ENCODE peak calls at places on chromosomes 12 and 14, in seven cellular contexts. One of them, this sample, is unnamed.

GRCh38 chr12:49190317-49190716 is 1.4 kb upstream of the TUBA1A start:
- DNase-seq in T1000: no peak
- DNase-seq in pons: peak; percentile 65
- DNase-seq in activated effector memory CD4-positive, alpha-beta T cell treated with anti-CD3 and anti-CD28 coated beads, Interleukin-2, amount 50 U/mL, for 16 hours: no peak
- DNase-seq in NCI-H345: peak; percentile 1
- DNase-seq in ovary: peak; percentile 12
- DNase-seq in ureter: no peak
- DNase-seq in this sample: no peak

GRCh38 chr14:64213079-64213478 is 81.1 kb downstream of the ESR2 start:
- DNase-seq in pons: no peak
- DNase-seq in NCI-H345: no peak
- DNase-seq in T1000: no peak
- DNase-seq in activated effector memory CD4-positive, alpha-beta T cell treated with anti-CD3 and anti-CD28 coated beads, Interleukin-2, amount 50 U/mL, for 16 hours: no peak
- DNase-seq in ovary: no peak
- DNase-seq in ureter: no peak
- DNase-seq in this sample: no peak

GRCh38 chr12:6708968-6709394 is 8.4 kb upstream of the PIANP start:
- DNase-seq in ovary: no peak
- DNase-seq in T1000: peak; percentile 58
- DNase-seq in ureter: no peak
- DNase-seq in activated effector memory CD4-positive, alpha-beta T cell treated with anti-CD3 and anti-CD28 coated beads, Interleukin-2, amount 50 U/mL, for 16 hours: no peak
- DNase-seq in pons: no peak
- DNase-seq in NCI-H345: no peak
- DNase-seq in this sample: peak; percentile 41

GRCh38 chr14:77867476-77867875 is 67.6 kb downstream of the ADCK1 start:
- DNase-seq in ureter: no peak
- DNase-seq in activated effector memory CD4-positive, alpha-beta T cell treated with anti-CD3 and anti-CD28 coated beads, Interleukin-2, amount 50 U/mL, for 16 hours: no peak
- DNase-seq in pons: no peak
- DNase-seq in NCI-H345: no peak
- DNase-seq in T1000: no peak
- DNase-seq in ovary: no peak
- DNase-seq in this sample: no peak

GRCh38 chr12:32681272-32681671 is 2.2 kb downstream of the DNM1L start:
- DNase-seq in NCI-H345: no peak
- DNase-seq in T1000: no peak
- DNase-seq in pons: no peak
- DNase-seq in ureter: no peak
- DNase-seq in activated effector memory CD4-positive, alpha-beta T cell treated with anti-CD3 and anti-CD28 coated beads, Interleukin-2, amount 50 U/mL, for 16 hours: no peak
- DNase-seq in ovary: no peak
- DNase-seq in this sample: no peak

GRCh38 chr14:35399083-35399807 is 5.3 kb downstream of the NFKBIA start:
- DNase-seq in NCI-H345: no peak
- DNase-seq in activated effector memory CD4-positive, alpha-beta T cell treated with anti-CD3 and anti-CD28 coated beads, Interleukin-2, amount 50 U/mL, for 16 hours: no peak
- DNase-seq in T1000: no peak
- DNase-seq in ovary: no peak
- DNase-seq in pons: no peak
- DNase-seq in ureter: no peak
- DNase-seq in this sample: no peak

GRCh38 chr12:113395119-113395518 is 8.6 kb downstream of the SDS start:
- DNase-seq in T1000: no peak
- DNase-seq in NCI-H345: no peak
- DNase-seq in ureter: no peak
- DNase-seq in activated effector memory CD4-positive, alpha-beta T cell treated with anti-CD3 and anti-CD28 coated beads, Interleukin-2, amount 50 U/mL, for 16 hours: no peak
- DNase-seq in pons: no peak
- DNase-seq in ovary: no peak
- DNase-seq in this sample: no peak

GRCh38 chr12:22858849-22859569 is 234.0 kb downstream of the ETNK1 start:
- DNase-seq in activated effector memory CD4-positive, alpha-beta T cell treated with anti-CD3 and anti-CD28 coated beads, Interleukin-2, amount 50 U/mL, for 16 hours: no peak
- DNase-seq in T1000: no peak
- DNase-seq in pons: no peak
- DNase-seq in ovary: no peak
- DNase-seq in ureter: no peak
- DNase-seq in NCI-H345: no peak
- DNase-seq in this sample: no peak

GRCh38 chr12:25322918-25323773 is 72.4 kb upstream of the KRAS start:
- DNase-seq in NCI-H345: no peak
- DNase-seq in T1000: no peak
- DNase-seq in pons: no peak
- DNase-seq in activated effector memory CD4-positive, alpha-beta T cell treated with anti-CD3 and anti-CD28 coated beads, Interleukin-2, amount 50 U/mL, for 16 hours: no peak
- DNase-seq in ureter: no peak
- DNase-seq in ovary: no peak
- DNase-seq in this sample: no peak

GRCh38 chr12:122205590-122205925 is 2.0 kb downstream of the B3GNT4 start:
- DNase-seq in ovary: no peak
- DNase-seq in ureter: no peak
- DNase-seq in NCI-H345: no peak
- DNase-seq in activated effector memory CD4-positive, alpha-beta T cell treated with anti-CD3 and anti-CD28 coated beads, Interleukin-2, amount 50 U/mL, for 16 hours: peak; percentile 48
- DNase-seq in pons: no peak
- DNase-seq in T1000: no peak
- DNase-seq in this sample: no peak

GRCh38 chr12:124901003-124901402 is 13.4 kb downstream of the UBC start:
- DNase-seq in pons: no peak
- DNase-seq in activated effector memory CD4-positive, alpha-beta T cell treated with anti-CD3 and anti-CD28 coated beads, Interleukin-2, amount 50 U/mL, for 16 hours: no peak
- DNase-seq in T1000: no peak
- DNase-seq in NCI-H345: no peak
- DNase-seq in ovary: no peak
- DNase-seq in ureter: no peak
- DNase-seq in this sample: no peak

GRCh38 chr12:47408171-47408871 is 297.5 kb downstream of the RPAP3 start:
- DNase-seq in NCI-H345: no peak
- DNase-seq in T1000: no peak
- DNase-seq in activated effector memory CD4-positive, alpha-beta T cell treated with anti-CD3 and anti-CD28 coated beads, Interleukin-2, amount 50 U/mL, for 16 hours: peak; percentile 68
- DNase-seq in ureter: no peak
- DNase-seq in pons: no peak
- DNase-seq in ovary: no peak
- DNase-seq in this sample: no peak

GRCh38 chr12:9751204-9752144 is 9.2 kb downstream of the CD69 start:
- DNase-seq in pons: no peak
- DNase-seq in activated effector memory CD4-positive, alpha-beta T cell treated with anti-CD3 and anti-CD28 coated beads, Interleukin-2, amount 50 U/mL, for 16 hours: peak; percentile 77
- DNase-seq in ovary: no peak
- DNase-seq in T1000: no peak
- DNase-seq in ureter: no peak
- DNase-seq in NCI-H345: peak; percentile 2
- DNase-seq in this sample: no peak

GRCh38 chr12:75862692-75863471 is 168.7 kb downstream of the PHLDA1 start:
- DNase-seq in NCI-H345: no peak
- DNase-seq in T1000: no peak
- DNase-seq in ureter: no peak
- DNase-seq in pons: no peak
- DNase-seq in ovary: no peak
- DNase-seq in activated effector memory CD4-positive, alpha-beta T cell treated with anti-CD3 and anti-CD28 coated beads, Interleukin-2, amount 50 U/mL, for 16 hours: no peak
- DNase-seq in this sample: no peak

GRCh38 chr12:541676-542289 is 82.0 kb downstream of the B4GALNT3 start:
- DNase-seq in activated effector memory CD4-positive, alpha-beta T cell treated with anti-CD3 and anti-CD28 coated beads, Interleukin-2, amount 50 U/mL, for 16 hours: no peak
- DNase-seq in ureter: no peak
- DNase-seq in NCI-H345: no peak
- DNase-seq in pons: no peak
- DNase-seq in ovary: no peak
- DNase-seq in T1000: no peak
- DNase-seq in this sample: no peak

GRCh38 chr12:116222358-116222757 is 55.1 kb downstream of the MED13L start:
- DNase-seq in activated effector memory CD4-positive, alpha-beta T cell treated with anti-CD3 and anti-CD28 coated beads, Interleukin-2, amount 50 U/mL, for 16 hours: no peak
- DNase-seq in NCI-H345: peak; percentile 36
- DNase-seq in pons: peak; percentile 73
- DNase-seq in ureter: peak; percentile 77
- DNase-seq in ovary: peak; percentile 66
- DNase-seq in T1000: peak; percentile 35
- DNase-seq in this sample: no peak

GRCh38 chr14:101134161-101134631 is 230.7 kb upstream of the RTL1 start:
- DNase-seq in ovary: no peak
- DNase-seq in ureter: no peak
- DNase-seq in T1000: no peak
- DNase-seq in pons: no peak
- DNase-seq in NCI-H345: no peak
- DNase-seq in activated effector memory CD4-positive, alpha-beta T cell treated with anti-CD3 and anti-CD28 coated beads, Interleukin-2, amount 50 U/mL, for 16 hours: no peak
- DNase-seq in this sample: peak; percentile 56

GRCh38 chr12:24709201-24709600 is 239.7 kb downstream of the BCAT1 start:
- DNase-seq in ovary: no peak
- DNase-seq in pons: no peak
- DNase-seq in NCI-H345: no peak
- DNase-seq in T1000: no peak
- DNase-seq in ureter: no peak
- DNase-seq in activated effector memory CD4-positive, alpha-beta T cell treated with anti-CD3 and anti-CD28 coated beads, Interleukin-2, amount 50 U/mL, for 16 hours: no peak
- DNase-seq in this sample: no peak

GRCh38 chr12:111841236-111841749 is 735 bp upstream of the MAPKAPK5 start:
- DNase-seq in ovary: no peak
- DNase-seq in activated effector memory CD4-positive, alpha-beta T cell treated with anti-CD3 and anti-CD28 coated beads, Interleukin-2, amount 50 U/mL, for 16 hours: no peak
- DNase-seq in ureter: no peak
- DNase-seq in T1000: no peak
- DNase-seq in pons: no peak
- DNase-seq in NCI-H345: no peak
- DNase-seq in this sample: no peak

GRCh38 chr12:92992041-92992440 is 62.9 kb upstream of the EEA1 start:
- DNase-seq in ureter: no peak
- DNase-seq in T1000: no peak
- DNase-seq in pons: no peak
- DNase-seq in activated effector memory CD4-positive, alpha-beta T cell treated with anti-CD3 and anti-CD28 coated beads, Interleukin-2, amount 50 U/mL, for 16 hours: no peak
- DNase-seq in NCI-H345: no peak
- DNase-seq in ovary: no peak
- DNase-seq in this sample: no peak

GRCh38 chr14:76985021-76985420 is 43.5 kb downstream of the IRF2BPL start:
- DNase-seq in ovary: no peak
- DNase-seq in activated effector memory CD4-positive, alpha-beta T cell treated with anti-CD3 and anti-CD28 coated beads, Interleukin-2, amount 50 U/mL, for 16 hours: no peak
- DNase-seq in NCI-H345: no peak
- DNase-seq in ureter: no peak
- DNase-seq in T1000: peak; percentile 16
- DNase-seq in pons: no peak
- DNase-seq in this sample: no peak

GRCh38 chr14:56196274-56196673 is 78.1 kb downstream of the PELI2 start:
- DNase-seq in T1000: no peak
- DNase-seq in ovary: no peak
- DNase-seq in pons: no peak
- DNase-seq in ureter: no peak
- DNase-seq in activated effector memory CD4-positive, alpha-beta T cell treated with anti-CD3 and anti-CD28 coated beads, Interleukin-2, amount 50 U/mL, for 16 hours: no peak
- DNase-seq in NCI-H345: no peak
- DNase-seq in this sample: no peak

GRCh38 chr12:41011939-41012338 is 176.2 kb upstream of the PDZRN4 start:
- DNase-seq in pons: no peak
- DNase-seq in activated effector memory CD4-positive, alpha-beta T cell treated with anti-CD3 and anti-CD28 coated beads, Interleukin-2, amount 50 U/mL, for 16 hours: no peak
- DNase-seq in ovary: no peak
- DNase-seq in NCI-H345: no peak
- DNase-seq in ureter: no peak
- DNase-seq in T1000: no peak
- DNase-seq in this sample: no peak

GRCh38 chr12:124914392-124915248 is at the start of gene UBC:
- DNase-seq in NCI-H345: no peak
- DNase-seq in ovary: peak; percentile 93
- DNase-seq in pons: peak; percentile 88
- DNase-seq in T1000: no peak
- DNase-seq in ureter: peak; percentile 96
- DNase-seq in activated effector memory CD4-positive, alpha-beta T cell treated with anti-CD3 and anti-CD28 coated beads, Interleukin-2, amount 50 U/mL, for 16 hours: peak; percentile 96
- DNase-seq in this sample: peak; percentile 97

GRCh38 chr14:93239869-93240677 is 33.0 kb downstream of the UBR7 start:
- DNase-seq in T1000: no peak
- DNase-seq in NCI-H345: no peak
- DNase-seq in pons: no peak
- DNase-seq in activated effector memory CD4-positive, alpha-beta T cell treated with anti-CD3 and anti-CD28 coated beads, Interleukin-2, amount 50 U/mL, for 16 hours: no peak
- DNase-seq in ovary: no peak
- DNase-seq in ureter: no peak
- DNase-seq in this sample: no peak

GRCh38 chr12:40152783-40153383 is 47.0 kb upstream of the SLC2A13 start:
- DNase-seq in ovary: peak; percentile 21
- DNase-seq in pons: peak; percentile 38
- DNase-seq in T1000: no peak
- DNase-seq in ureter: peak; percentile 46
- DNase-seq in NCI-H345: peak; percentile 61
- DNase-seq in activated effector memory CD4-positive, alpha-beta T cell treated with anti-CD3 and anti-CD28 coated beads, Interleukin-2, amount 50 U/mL, for 16 hours: peak; percentile 78
- DNase-seq in this sample: peak; percentile 70

GRCh38 chr12:130117256-130117655 is 45.0 kb upstream of the FZD10 start:
- DNase-seq in activated effector memory CD4-positive, alpha-beta T cell treated with anti-CD3 and anti-CD28 coated beads, Interleukin-2, amount 50 U/mL, for 16 hours: no peak
- DNase-seq in ureter: no peak
- DNase-seq in pons: no peak
- DNase-seq in NCI-H345: no peak
- DNase-seq in ovary: no peak
- DNase-seq in T1000: no peak
- DNase-seq in this sample: no peak

GRCh38 chr14:49935526-49935925 is 42.6 kb downstream of the ARF6 start:
- DNase-seq in ureter: no peak
- DNase-seq in NCI-H345: no peak
- DNase-seq in ovary: no peak
- DNase-seq in pons: no peak
- DNase-seq in activated effector memory CD4-positive, alpha-beta T cell treated with anti-CD3 and anti-CD28 coated beads, Interleukin-2, amount 50 U/mL, for 16 hours: no peak
- DNase-seq in T1000: no peak
- DNase-seq in this sample: no peak

GRCh38 chr12:112973016-112973711 is 5.2 kb upstream of the OAS2 start:
- DNase-seq in ovary: no peak
- DNase-seq in NCI-H345: no peak
- DNase-seq in pons: no peak
- DNase-seq in ureter: no peak
- DNase-seq in T1000: no peak
- DNase-seq in activated effector memory CD4-positive, alpha-beta T cell treated with anti-CD3 and anti-CD28 coated beads, Interleukin-2, amount 50 U/mL, for 16 hours: no peak
- DNase-seq in this sample: no peak

GRCh38 chr12:12975322-12976077 is 23.5 kb upstream of the GPRC5D start:
- DNase-seq in activated effector memory CD4-positive, alpha-beta T cell treated with anti-CD3 and anti-CD28 coated beads, Interleukin-2, amount 50 U/mL, for 16 hours: no peak
- DNase-seq in NCI-H345: no peak
- DNase-seq in ovary: no peak
- DNase-seq in ureter: no peak
- DNase-seq in pons: peak; percentile 86
- DNase-seq in T1000: no peak
- DNase-seq in this sample: no peak

GRCh38 chr12:95908573-95908972 is 33.8 kb downstream of the CCDC38 start:
- DNase-seq in T1000: no peak
- DNase-seq in NCI-H345: no peak
- DNase-seq in activated effector memory CD4-positive, alpha-beta T cell treated with anti-CD3 and anti-CD28 coated beads, Interleukin-2, amount 50 U/mL, for 16 hours: no peak
- DNase-seq in ovary: no peak
- DNase-seq in pons: no peak
- DNase-seq in ureter: no peak
- DNase-seq in this sample: no peak

GRCh38 chr12:71876400-71876799 is 36.8 kb downstream of the TBC1D15 start:
- DNase-seq in ureter: no peak
- DNase-seq in NCI-H345: no peak
- DNase-seq in ovary: peak; percentile 21
- DNase-seq in activated effector memory CD4-positive, alpha-beta T cell treated with anti-CD3 and anti-CD28 coated beads, Interleukin-2, amount 50 U/mL, for 16 hours: no peak
- DNase-seq in T1000: no peak
- DNase-seq in pons: no peak
- DNase-seq in this sample: no peak

GRCh38 chr12:93784339-93785086 is 107.3 kb downstream of the CRADD start:
- DNase-seq in T1000: no peak
- DNase-seq in pons: peak; percentile 67
- DNase-seq in ovary: peak; percentile 25
- DNase-seq in NCI-H345: no peak
- DNase-seq in activated effector memory CD4-positive, alpha-beta T cell treated with anti-CD3 and anti-CD28 coated beads, Interleukin-2, amount 50 U/mL, for 16 hours: peak; percentile 67
- DNase-seq in ureter: peak; percentile 68
- DNase-seq in this sample: no peak

GRCh38 chr12:92226036-92226661 is 80.5 kb upstream of the BTG1 start:
- DNase-seq in ureter: no peak
- DNase-seq in activated effector memory CD4-positive, alpha-beta T cell treated with anti-CD3 and anti-CD28 coated beads, Interleukin-2, amount 50 U/mL, for 16 hours: no peak
- DNase-seq in pons: no peak
- DNase-seq in NCI-H345: no peak
- DNase-seq in T1000: no peak
- DNase-seq in ovary: no peak
- DNase-seq in this sample: no peak

GRCh38 chr12:10740182-10740581 is 17.1 kb upstream of the YBX3 start:
- DNase-seq in activated effector memory CD4-positive, alpha-beta T cell treated with anti-CD3 and anti-CD28 coated beads, Interleukin-2, amount 50 U/mL, for 16 hours: no peak
- DNase-seq in ovary: no peak
- DNase-seq in NCI-H345: no peak
- DNase-seq in ureter: no peak
- DNase-seq in T1000: no peak
- DNase-seq in pons: no peak
- DNase-seq in this sample: no peak

GRCh38 chr12:64180951-64181350 is 41.1 kb downstream of the KICS2 start:
- DNase-seq in activated effector memory CD4-positive, alpha-beta T cell treated with anti-CD3 and anti-CD28 coated beads, Interleukin-2, amount 50 U/mL, for 16 hours: no peak
- DNase-seq in ovary: no peak
- DNase-seq in ureter: no peak
- DNase-seq in T1000: no peak
- DNase-seq in NCI-H345: no peak
- DNase-seq in pons: no peak
- DNase-seq in this sample: no peak

GRCh38 chr12:131872154-131873046 is 22.0 kb upstream of the ULK1 start:
- DNase-seq in pons: no peak
- DNase-seq in NCI-H345: no peak
- DNase-seq in ovary: no peak
- DNase-seq in activated effector memory CD4-positive, alpha-beta T cell treated with anti-CD3 and anti-CD28 coated beads, Interleukin-2, amount 50 U/mL, for 16 hours: no peak
- DNase-seq in T1000: peak; percentile 73
- DNase-seq in ureter: no peak
- DNase-seq in this sample: peak; percentile 74

This sample was measured in spleen.